ENCODE peak calls at places on chromosomes 11 and 22, in six cellular contexts. I, G, W, Y, K and O are unnamed samples. For H3K36me3, the result is how much of the 10 kb centered on the place peaks cover.

GRCh38 chr11:584287-584686 is 8.0 kb downstream of the PHRF1 start:
- DNase-seq in I (no peak), G (no peak), Y (no peak), K (no peak), W (no peak), O (no peak)

GRCh38 chr22:37492428-37493344 is 6.5 kb upstream of the MFNG start:
- DNase-seq in I (no peak), Y (peak), K (peak), G (peak), W (no peak), O (peak)

GRCh38 chr22:30279389-30279788 is 9.9 kb downstream of the CASTOR1 start:
- DNase-seq in G (no peak), I (peak), K (no peak), Y (no peak), W (no peak), O (no peak)

GRCh38 chr11:117878314-117878938 is 2.0 kb upstream of the FXYD6 start:
- DNase-seq in W (no peak), Y (no peak), I (no peak), K (no peak), G (no peak), O (no peak)

GRCh38 chr22:30337461-30337778 is 10.7 kb upstream of the TBC1D10A start:
- DNase-seq in I (no peak), G (no peak), Y (no peak), K (no peak), W (no peak), O (no peak)

GRCh38 chr11:109728056-109728455 is 306.1 kb downstream of the C11orf87 start:
- DNase-seq in K (no peak), I (no peak), W (no peak), Y (no peak), G (no peak), O (no peak)

GRCh38 chr11:116122697-116123472 is 618.7 kb upstream of the CADM1 start:
- DNase-seq in K (no peak), Y (no peak), I (no peak), G (no peak), W (no peak), O (no peak)

GRCh38 chr11:36622431-36623136 is 24.5 kb upstream of the RAG2 start:
- DNase-seq in G (peak), W (no peak), I (no peak), Y (peak), K (peak), O (peak)

GRCh38 chr11:128548655-128549255 is 38.6 kb downstream of the ETS1 start:
- DNase-seq in W (peak), I (no peak), G (peak), K (no peak), Y (no peak), O (peak)

GRCh38 chr11:65781962-65782815 is 1.4 kb upstream of the AP5B1 start:
- DNase-seq in K (no peak), Y (no peak), I (peak), G (no peak), W (no peak), O (no peak)

GRCh38 chr11:116773203-116774112 is 671 bp upstream of the BUD13 start:
- DNase-seq in W (no peak), I (peak), K (peak), Y (no peak), G (peak), O (peak)

GRCh38 chr22:29842740-29843139 is 4.7 kb upstream of the ASCC2 start:
- DNase-seq in G (peak), I (peak), K (peak), W (no peak), Y (no peak), O (no peak)

DNA sequence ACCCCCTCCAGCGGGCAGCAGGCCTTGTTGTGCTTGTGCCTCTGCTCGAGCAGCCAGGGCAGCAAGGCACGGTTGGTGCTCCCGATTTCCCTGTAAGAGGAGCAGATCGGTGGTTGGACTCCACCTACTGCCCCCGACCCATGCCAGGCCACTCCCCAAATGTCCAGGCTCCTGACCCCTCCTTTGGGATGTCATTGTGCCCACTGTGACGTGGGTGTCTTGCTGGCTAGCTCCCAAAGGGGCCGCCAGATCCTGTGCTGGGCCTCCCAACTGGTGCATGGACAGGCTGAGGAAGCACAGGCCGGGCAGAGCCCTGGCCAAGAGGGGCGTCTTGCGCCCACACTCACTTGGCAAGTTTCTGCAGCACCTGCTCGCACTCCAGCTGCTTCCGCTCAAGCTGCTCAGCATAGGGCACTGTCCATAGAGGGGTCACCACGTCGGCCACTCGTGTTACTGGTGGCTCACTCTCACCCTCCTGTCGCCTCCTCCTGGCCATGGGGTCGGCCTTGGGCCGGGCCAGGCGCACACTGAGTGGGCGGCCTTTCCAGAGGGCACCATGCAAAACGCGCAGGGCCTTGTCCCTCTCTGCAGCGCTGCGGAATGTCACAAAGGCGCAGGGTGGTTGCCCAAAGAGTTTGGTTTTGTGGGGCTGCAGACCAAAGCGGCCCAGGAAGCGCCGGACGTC is at the start of gene RANBP1:
- DNase-seq in Y (no peak), W (peak), G (no peak), K (no peak), I (no peak), O (no peak)
- H3K36me3 ChIP-seq in Y (half or more), W (under half), G (under half), K (half or more), I (half or more), O (half or more)

GRCh38 chr11:34149786-34150185 is 44.4 kb downstream of the NAT10 start:
- DNase-seq in K (no peak), G (no peak), Y (no peak), I (no peak), W (no peak), O (no peak)
- TF ChIP-seq CTCF in K (peak), G (no peak), Y (peak), I (peak), W (no peak), O (peak)

DNA sequence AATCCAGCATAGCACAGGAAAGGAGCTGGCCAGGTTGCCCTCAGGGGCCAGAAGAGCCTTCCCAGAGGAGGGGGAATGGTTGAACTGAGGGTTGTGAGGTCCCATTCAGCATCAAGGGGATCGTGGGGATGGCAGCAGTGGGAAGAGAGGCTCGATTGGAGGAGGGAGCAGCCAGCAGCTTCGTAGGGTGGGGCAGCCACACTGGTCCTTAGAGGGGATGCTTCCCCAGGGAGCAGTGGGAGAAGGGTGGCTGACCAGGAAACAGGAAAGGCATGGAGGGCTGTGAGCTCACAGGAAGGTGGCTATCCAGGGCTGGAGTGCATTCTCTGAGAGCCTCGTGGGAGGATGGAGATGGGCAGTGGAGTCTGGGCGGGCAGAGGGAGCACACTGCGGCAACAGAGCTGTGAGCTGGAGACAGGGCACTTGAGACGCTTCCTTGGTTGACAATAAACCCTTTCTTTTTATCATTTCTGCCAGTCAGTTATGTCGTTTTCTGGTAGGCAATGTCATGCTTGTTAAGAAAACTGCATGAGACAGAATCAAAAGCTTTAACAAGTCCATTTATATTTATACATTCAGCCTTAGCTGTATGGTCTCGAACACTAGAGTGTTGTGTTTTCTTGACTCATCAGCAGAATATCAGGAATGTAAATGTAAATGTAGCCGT is 31.7 kb downstream of the PPFIA1 start:
- DNase-seq in I (no peak), Y (no peak), G (no peak), K (no peak), W (no peak), O (no peak)
- H3K36me3 ChIP-seq in I (under half), Y (under half), G (under half), K (under half), W (under half), O (under half)

GRCh38 chr11:101439488-101439887 is 144.3 kb downstream of the TRPC6 start:
- DNase-seq in I (no peak), W (no peak), Y (no peak), K (no peak), G (no peak), O (no peak)
- TF ChIP-seq CTCF in I (no peak), W (no peak), Y (peak), K (peak), G (no peak), O (peak)

GRCh38 chr22:41127447-41127846 is 35.1 kb downstream of the EP300 start:
- DNase-seq in I (peak), Y (no peak), G (no peak), W (no peak), K (no peak), O (no peak)
- H3K36me3 ChIP-seq in I (half or more), Y (half or more), G (under half), W (under half), K (under half), O (half or more)

DNA sequence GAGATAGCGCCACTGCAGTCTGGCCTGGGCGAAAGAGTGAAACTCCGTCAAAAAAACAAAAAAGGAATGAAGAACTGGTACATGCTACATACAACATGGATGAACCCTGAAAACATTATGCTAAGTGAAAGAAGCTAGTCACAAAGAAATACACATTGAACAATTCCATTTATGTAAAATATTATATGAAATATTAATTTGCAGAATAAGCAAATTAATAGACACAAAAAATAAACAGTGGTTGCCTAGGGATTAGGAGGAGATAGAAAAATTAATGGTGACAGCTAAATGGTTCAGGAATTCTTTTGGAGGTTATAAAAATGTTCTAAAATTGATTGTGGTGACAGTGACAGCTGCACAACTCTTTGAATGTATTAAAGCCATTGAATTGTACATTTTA is 14.7 kb downstream of the PRDM10 start:
- DNase-seq in I (no peak), K (no peak), Y (no peak), G (no peak), W (no peak), O (no peak)
- TF ChIP-seq CTCF in I (no peak), K (no peak), Y (no peak), G (no peak), W (no peak), O (no peak)

DNA sequence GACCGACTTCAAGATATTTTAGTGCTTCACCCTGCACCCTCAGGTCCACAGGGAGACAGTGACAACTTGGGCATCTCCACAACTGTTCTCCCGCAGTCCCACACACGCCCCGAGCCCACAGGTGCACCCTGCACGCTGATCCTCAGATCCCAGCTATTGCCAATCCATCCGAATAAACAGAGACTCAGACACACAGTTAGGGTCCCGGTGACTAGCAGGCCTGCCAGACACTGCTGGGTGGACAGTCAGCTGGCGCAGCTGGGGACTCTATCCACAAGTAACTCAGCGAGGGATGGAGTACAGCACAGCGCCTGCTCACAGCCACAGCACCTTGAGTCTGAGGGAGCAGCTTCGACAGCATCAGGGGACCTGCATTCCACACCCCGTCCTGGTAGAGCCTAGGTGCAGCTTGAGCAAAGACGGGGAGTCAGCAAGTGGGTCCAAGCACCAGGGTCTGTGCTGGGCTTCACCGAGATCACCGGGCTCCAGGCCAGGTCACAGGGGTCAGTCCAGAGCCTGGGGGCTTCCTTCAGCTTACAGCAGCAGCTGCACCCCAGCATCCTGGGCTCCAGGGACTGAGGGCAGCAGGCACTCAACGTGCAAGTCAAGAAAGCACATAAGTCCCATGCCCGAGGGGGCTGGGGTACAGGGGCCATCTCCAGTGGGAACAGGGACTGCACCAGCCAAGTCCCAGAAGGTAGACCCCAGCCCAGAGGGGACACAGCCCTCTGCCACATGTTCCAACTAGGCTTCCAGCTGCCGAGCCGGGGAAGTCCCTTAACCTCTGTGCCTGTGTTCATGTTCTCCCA is 7.6 kb downstream of the RPL3 start:
- DNase-seq in K (no peak), W (no peak), I (no peak), G (no peak), Y (peak), O (no peak)
- H3K36me3 ChIP-seq in K (half or more), W (under half), I (half or more), G (under half), Y (half or more), O (half or more)